ENCODE peak calls at places on chromosomes 12 and 14, in seven cellular contexts. One of them, this sample, is unnamed.

GRCh38 chr12:46406352-46407027 is 33.9 kb upstream of the SLC38A2 start:
- DNase-seq in NCI-H1092: no peak
- DNase-seq in stimulated activated naive CD8-positive, alpha-beta T cell treated with anti-CD3 and anti-CD28 coated beads, Interleukin-15, amount 100 ng/mL, for 72 hours: no peak
- DNase-seq in activated B cell treated with CpG ODN at 0.5 μM for 24 hours: no peak
- DNase-seq in left ventricle myocardium inferior: no peak
- DNase-seq in stimulated activated CD4-positive, alpha-beta T cell treated with anti-CD3 and anti-CD28 coated beads, Interleukin-4, amount 100 ng/mL, for 4 hours: no peak
- DNase-seq in non-pigmented ciliary epithelial cell: no peak
- DNase-seq in this sample: no peak

GRCh38 chr14:21846227-21846885 is 172.7 kb upstream of the OR4E1 start:
- DNase-seq in non-pigmented ciliary epithelial cell: no peak
- DNase-seq in stimulated activated naive CD8-positive, alpha-beta T cell treated with anti-CD3 and anti-CD28 coated beads, Interleukin-15, amount 100 ng/mL, for 72 hours: peak; percentile 74
- DNase-seq in NCI-H1092: no peak
- DNase-seq in activated B cell treated with CpG ODN at 0.5 μM for 24 hours: peak; percentile 18
- DNase-seq in left ventricle myocardium inferior: no peak
- DNase-seq in stimulated activated CD4-positive, alpha-beta T cell treated with anti-CD3 and anti-CD28 coated beads, Interleukin-4, amount 100 ng/mL, for 4 hours: peak; percentile 64
- DNase-seq in this sample: no peak

GRCh38 chr12:106854723-106855122 is 80.2 kb downstream of the RIC8B start:
- DNase-seq in non-pigmented ciliary epithelial cell: no peak
- DNase-seq in left ventricle myocardium inferior: no peak
- DNase-seq in stimulated activated CD4-positive, alpha-beta T cell treated with anti-CD3 and anti-CD28 coated beads, Interleukin-4, amount 100 ng/mL, for 4 hours: no peak
- DNase-seq in activated B cell treated with CpG ODN at 0.5 μM for 24 hours: no peak
- DNase-seq in NCI-H1092: no peak
- DNase-seq in stimulated activated naive CD8-positive, alpha-beta T cell treated with anti-CD3 and anti-CD28 coated beads, Interleukin-15, amount 100 ng/mL, for 72 hours: no peak
- DNase-seq in this sample: no peak

GRCh38 chr12:130574402-130574801 is 141.7 kb downstream of the RIMBP2 start:
- DNase-seq in NCI-H1092: no peak
- DNase-seq in left ventricle myocardium inferior: no peak
- DNase-seq in non-pigmented ciliary epithelial cell: no peak
- DNase-seq in activated B cell treated with CpG ODN at 0.5 μM for 24 hours: no peak
- DNase-seq in stimulated activated naive CD8-positive, alpha-beta T cell treated with anti-CD3 and anti-CD28 coated beads, Interleukin-15, amount 100 ng/mL, for 72 hours: no peak
- DNase-seq in stimulated activated CD4-positive, alpha-beta T cell treated with anti-CD3 and anti-CD28 coated beads, Interleukin-4, amount 100 ng/mL, for 4 hours: no peak
- DNase-seq in this sample: no peak

GRCh38 chr14:63448841-63449240 is 94.3 kb downstream of the PPP2R5E start:
- DNase-seq in left ventricle myocardium inferior: no peak
- DNase-seq in stimulated activated naive CD8-positive, alpha-beta T cell treated with anti-CD3 and anti-CD28 coated beads, Interleukin-15, amount 100 ng/mL, for 72 hours: no peak
- DNase-seq in non-pigmented ciliary epithelial cell: no peak
- DNase-seq in activated B cell treated with CpG ODN at 0.5 μM for 24 hours: no peak
- DNase-seq in stimulated activated CD4-positive, alpha-beta T cell treated with anti-CD3 and anti-CD28 coated beads, Interleukin-4, amount 100 ng/mL, for 4 hours: no peak
- DNase-seq in NCI-H1092: no peak
- DNase-seq in this sample: no peak

GRCh38 chr12:94616217-94616729 is 34.1 kb downstream of the TMCC3 start:
- DNase-seq in NCI-H1092: no peak
- DNase-seq in left ventricle myocardium inferior: no peak
- DNase-seq in stimulated activated naive CD8-positive, alpha-beta T cell treated with anti-CD3 and anti-CD28 coated beads, Interleukin-15, amount 100 ng/mL, for 72 hours: no peak
- DNase-seq in stimulated activated CD4-positive, alpha-beta T cell treated with anti-CD3 and anti-CD28 coated beads, Interleukin-4, amount 100 ng/mL, for 4 hours: no peak
- DNase-seq in non-pigmented ciliary epithelial cell: no peak
- DNase-seq in activated B cell treated with CpG ODN at 0.5 μM for 24 hours: no peak
- DNase-seq in this sample: peak; percentile 94

GRCh38 chr12:20577054-20577453 is 118.1 kb upstream of the SLCO1C1 start:
- DNase-seq in stimulated activated CD4-positive, alpha-beta T cell treated with anti-CD3 and anti-CD28 coated beads, Interleukin-4, amount 100 ng/mL, for 4 hours: no peak
- DNase-seq in left ventricle myocardium inferior: no peak
- DNase-seq in non-pigmented ciliary epithelial cell: no peak
- DNase-seq in NCI-H1092: no peak
- DNase-seq in stimulated activated naive CD8-positive, alpha-beta T cell treated with anti-CD3 and anti-CD28 coated beads, Interleukin-15, amount 100 ng/mL, for 72 hours: no peak
- DNase-seq in activated B cell treated with CpG ODN at 0.5 μM for 24 hours: no peak
- DNase-seq in this sample: no peak

GRCh38 chr14:75519394-75519793 is 2.9 kb upstream of the BATF start:
- DNase-seq in NCI-H1092: no peak
- DNase-seq in activated B cell treated with CpG ODN at 0.5 μM for 24 hours: no peak
- DNase-seq in left ventricle myocardium inferior: no peak
- DNase-seq in stimulated activated naive CD8-positive, alpha-beta T cell treated with anti-CD3 and anti-CD28 coated beads, Interleukin-15, amount 100 ng/mL, for 72 hours: no peak
- DNase-seq in non-pigmented ciliary epithelial cell: no peak
- DNase-seq in stimulated activated CD4-positive, alpha-beta T cell treated with anti-CD3 and anti-CD28 coated beads, Interleukin-4, amount 100 ng/mL, for 4 hours: no peak
- DNase-seq in this sample: no peak

This sample was measured in putamen.